ENCODE peak calls at places on chromosome 2, in nine cellular contexts. E, J, Y, N, O, Z, F, P and Q are unnamed samples.

GRCh38 chr2:82258151-82258550 is 1953.6 kb upstream of the LRRTM1 start:
- DNase-seq in E (no peak), J (no peak), Y (no peak), N (no peak), O (no peak), Z (no peak), F (no peak), P (no peak), Q (no peak)

GRCh38 chr2:73080321-73081131 is 9.0 kb upstream of the SFXN5 start:
- DNase-seq in E (no peak), J (no peak), Y (no peak), N (no peak), O (no peak), Z (no peak), F (no peak), P (no peak), Q (no peak)

GRCh38 chr2:100418563-100418962 is 1.1 kb upstream of the CHST10 start:
- DNase-seq in E (no peak), J (no peak), Y (no peak), N (no peak), O (no peak), Z (no peak), F (no peak), P (no peak), Q (no peak)

GRCh38 chr2:188978291-188979081 is 4.3 kb downstream of the COL3A1 start:
- DNase-seq in E (no peak), J (peak), Y (peak), N (no peak), O (no peak), Z (peak), F (peak), P (no peak), Q (no peak)

GRCh38 chr2:54308782-54309181 is 52.8 kb upstream of the TSPYL6 start:
- DNase-seq in E (no peak), J (no peak), Y (no peak), N (no peak), O (no peak), Z (no peak), F (no peak), P (no peak), Q (no peak)

GRCh38 chr2:119910566-119910965 is 102.3 kb upstream of the EPB41L5 start:
- DNase-seq in E (no peak), J (no peak), Y (no peak), N (no peak), O (no peak), Z (no peak), F (no peak), P (no peak), Q (no peak)

GRCh38 chr2:55232863-55233657 is 572 bp downstream of the RPS27A start:
- DNase-seq in E (peak), J (peak), Y (peak), N (no peak), O (peak), Z (peak), F (peak), P (no peak), Q (no peak)

GRCh38 chr2:171160119-171160629 is 519 bp downstream of the TLK1 start:
- DNase-seq in E (peak), J (peak), Y (peak), N (peak), O (peak), Z (peak), F (peak), P (peak), Q (no peak)

GRCh38 chr2:45435316-45435715 is 175.8 kb downstream of the SRBD1 start:
- DNase-seq in E (no peak), J (no peak), Y (no peak), N (no peak), O (no peak), Z (peak), F (peak), P (no peak), Q (peak)

GRCh38 chr2:41854227-41854626 is 193.6 kb upstream of the PKDCC start:
- DNase-seq in E (no peak), J (no peak), Y (no peak), N (no peak), O (no peak), Z (peak), F (peak), P (no peak), Q (no peak)

GRCh38 chr2:156935611-156936010 is 321.9 kb upstream of the GALNT5 start:
- DNase-seq in E (no peak), J (no peak), Y (no peak), N (no peak), O (no peak), Z (no peak), F (no peak), P (no peak), Q (no peak)

GRCh38 chr2:44429034-44429433 is 67.3 kb downstream of the CAMKMT start:
- DNase-seq in E (no peak), J (no peak), Y (no peak), N (no peak), O (no peak), Z (peak), F (peak), P (no peak), Q (peak)

GRCh38 chr2:60873381-60873780 is 8.0 kb upstream of the REL start:
- DNase-seq in E (no peak), J (no peak), Y (no peak), N (no peak), O (no peak), Z (no peak), F (no peak), P (no peak), Q (no peak)

GRCh38 chr2:197011777-197012641 is 85.5 kb upstream of the PGAP1 start:
- DNase-seq in E (peak), J (peak), Y (peak), N (no peak), O (no peak), Z (peak), F (peak), P (no peak), Q (no peak)

GRCh38 chr2:47271054-47272000 is 116.2 kb upstream of the STPG4 start:
- DNase-seq in E (no peak), J (no peak), Y (no peak), N (no peak), O (no peak), Z (no peak), F (no peak), P (no peak), Q (no peak)

GRCh38 chr2:19863303-19864041 is 38.3 kb downstream of the TTC32 start:
- DNase-seq in E (peak), J (peak), Y (peak), N (no peak), O (peak), Z (peak), F (peak), P (peak), Q (no peak)

GRCh38 chr2:201960300-201960699 is 73.4 kb upstream of the FZD7 start:
- DNase-seq in E (no peak), J (no peak), Y (no peak), N (no peak), O (no peak), Z (no peak), F (no peak), P (no peak), Q (no peak)

GRCh38 chr2:112692496-112692911 is 28.3 kb upstream of the NT5DC4 start:
- DNase-seq in E (no peak), J (peak), Y (no peak), N (peak), O (peak), Z (peak), F (peak), P (no peak), Q (peak)

GRCh38 chr2:76953733-76954347 is 568.3 kb downstream of the LRRTM4 start:
- DNase-seq in E (peak), J (peak), Y (peak), N (no peak), O (no peak), Z (peak), F (peak), P (peak), Q (peak)

GRCh38 chr2:73031725-73032701 is 39.5 kb downstream of the SFXN5 start:
- DNase-seq in E (peak), J (no peak), Y (no peak), N (no peak), O (no peak), Z (no peak), F (no peak), P (no peak), Q (no peak)

GRCh38 chr2:26637811-26638310 is 3.3 kb downstream of the CIB4 start:
- DNase-seq in E (no peak), J (no peak), Y (no peak), N (no peak), O (no peak), Z (no peak), F (no peak), P (no peak), Q (no peak)

GRCh38 chr2:225400060-225400511 is 576 bp downstream of the NYAP2 start:
- DNase-seq in E (peak), J (peak), Y (peak), N (no peak), O (no peak), Z (peak), F (peak), P (peak), Q (peak)

GRCh38 chr2:151767536-151767935 is 33.3 kb upstream of the NEB start:
- DNase-seq in E (no peak), J (no peak), Y (no peak), N (no peak), O (no peak), Z (peak), F (peak), P (no peak), Q (no peak)

GRCh38 chr2:219417374-219417773 is 803 bp upstream of the DES start:
- DNase-seq in E (no peak), J (no peak), Y (peak), N (no peak), O (no peak), Z (no peak), F (no peak), P (no peak), Q (no peak)

GRCh38 chr2:100106460-100106859 is 35.9 kb downstream of the AFF3 start:
- DNase-seq in E (no peak), J (peak), Y (no peak), N (no peak), O (no peak), Z (peak), F (no peak), P (no peak), Q (no peak)

GRCh38 chr2:236715511-236715961 is 145.9 kb downstream of the ACKR3 start:
- DNase-seq in E (no peak), J (no peak), Y (no peak), N (no peak), O (no peak), Z (no peak), F (peak), P (peak), Q (no peak)

GRCh38 chr2:60832621-60833020 is 48.8 kb upstream of the REL start:
- DNase-seq in E (no peak), J (no peak), Y (no peak), N (no peak), O (no peak), Z (no peak), F (no peak), P (no peak), Q (no peak)

GRCh38 chr2:150676747-150677382 is 189.4 kb upstream of the RND3 start:
- DNase-seq in E (no peak), J (no peak), Y (no peak), N (no peak), O (no peak), Z (no peak), F (no peak), P (no peak), Q (no peak)

GRCh38 chr2:150679456-150680120 is 192.1 kb upstream of the RND3 start:
- DNase-seq in E (no peak), J (no peak), Y (no peak), N (no peak), O (no peak), Z (peak), F (peak), P (no peak), Q (no peak)

GRCh38 chr2:150686391-150686790 is 198.9 kb upstream of the RND3 start:
- DNase-seq in E (no peak), J (no peak), Y (no peak), N (no peak), O (no peak), Z (peak), F (peak), P (no peak), Q (no peak)

GRCh38 chr2:150677561-150677960 is 190.1 kb upstream of the RND3 start:
- DNase-seq in E (no peak), J (no peak), Y (no peak), N (no peak), O (no peak), Z (no peak), F (no peak), P (no peak), Q (no peak)

DNA sequence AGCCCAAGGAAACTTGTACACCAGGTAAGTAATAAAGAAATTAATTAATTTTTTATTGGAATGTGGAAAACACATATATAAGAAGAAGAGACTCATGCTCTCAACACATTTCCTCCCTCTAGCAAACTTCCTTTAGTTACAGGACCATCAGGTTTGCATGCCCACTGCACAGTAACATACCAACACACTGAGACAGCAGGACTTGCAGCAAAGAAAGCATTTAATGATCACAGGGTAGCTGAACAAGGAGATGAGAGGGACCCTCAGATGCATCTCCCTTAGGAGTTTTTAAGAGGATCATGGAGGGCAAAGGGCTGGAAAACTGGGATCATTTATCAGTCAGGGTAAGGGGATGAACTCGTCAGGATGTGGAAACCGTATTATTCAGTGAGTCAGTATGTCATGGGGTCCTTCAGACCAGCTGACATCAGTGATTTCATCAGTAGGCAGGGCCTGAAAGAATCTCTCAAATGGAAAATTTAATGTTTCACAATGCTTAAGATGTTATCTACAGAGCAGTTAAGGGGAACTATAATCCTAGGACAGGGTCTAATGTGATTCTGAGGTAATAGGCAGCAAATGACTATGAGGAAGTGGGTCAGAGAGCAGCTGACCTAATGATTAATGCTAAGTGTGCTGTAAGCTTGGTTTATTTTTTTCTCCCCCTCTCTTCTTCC is 193.8 kb upstream of the RND3 start:
- DNase-seq in E (no peak), J (no peak), Y (no peak), N (no peak), O (no peak), Z (peak), F (peak), P (no peak), Q (peak)
- H3K27ac ChIP-seq in E (no peak), J (no peak), Y (no peak), N (peak), O (no peak), Z (peak), F (peak), P (no peak), Q (peak)

DNA sequence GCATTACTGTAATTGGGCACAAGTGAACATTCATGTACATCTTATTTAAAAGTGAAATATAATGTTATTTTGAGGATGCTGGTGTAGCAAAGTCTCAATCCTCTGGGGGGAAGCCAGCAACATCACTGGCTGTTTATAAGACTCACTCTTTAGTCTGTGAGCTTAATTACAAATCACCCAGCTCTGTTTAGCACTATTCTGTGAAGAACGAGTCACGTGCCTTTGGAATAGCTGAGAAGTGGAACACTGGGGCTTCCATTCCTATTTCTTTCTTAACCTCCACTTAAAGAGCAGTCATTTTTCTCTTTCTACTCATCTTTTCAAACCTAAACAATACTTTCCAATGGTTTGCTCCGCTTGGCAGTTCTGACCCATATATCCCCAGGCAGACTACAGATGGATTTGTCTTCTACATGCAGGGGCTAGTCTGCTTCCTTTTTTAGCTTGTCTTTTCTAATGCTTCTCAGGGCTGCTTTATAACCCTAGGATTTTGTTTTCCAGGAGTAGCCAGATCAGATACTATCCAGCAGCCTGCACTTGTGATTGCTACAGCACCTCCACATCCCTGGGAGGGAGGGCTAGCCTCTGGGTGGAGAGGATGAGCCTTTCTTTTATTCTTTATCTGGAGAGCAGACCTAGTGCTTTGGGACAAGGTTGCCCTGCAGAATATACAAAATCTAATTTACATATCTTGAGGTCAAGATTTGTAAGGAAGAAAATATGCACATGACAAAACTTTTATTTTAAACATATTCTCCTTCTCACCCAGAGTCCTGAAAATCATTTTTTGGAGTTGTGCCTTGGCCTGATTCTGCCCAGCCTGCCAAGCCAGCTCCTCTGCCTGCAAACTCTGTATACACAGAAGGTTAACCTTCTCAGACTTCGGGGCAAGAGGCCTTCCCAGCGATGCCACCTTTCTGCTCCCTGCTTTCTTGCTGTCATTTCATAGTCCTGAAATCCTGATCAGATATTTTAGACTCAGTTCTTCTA is 95.5 kb upstream of the CAVIN2 start:
- DNase-seq in E (no peak), J (no peak), Y (no peak), N (no peak), O (no peak), Z (peak), F (peak), P (no peak), Q (peak)
- H3K27ac ChIP-seq in E (no peak), J (no peak), Y (no peak), N (no peak), O (no peak), Z (peak), F (no peak), P (peak), Q (peak)

GRCh38 chr2:232875256-232876070 is 5.4 kb downstream of the SNORC start:
- DNase-seq in E (no peak), J (peak), Y (no peak), N (no peak), O (no peak), Z (no peak), F (no peak), P (no peak), Q (no peak)
- H3K27ac ChIP-seq in E (no peak), J (peak), Y (no peak), N (no peak), O (no peak), Z (no peak), F (no peak), P (no peak), Q (no peak)

DNA sequence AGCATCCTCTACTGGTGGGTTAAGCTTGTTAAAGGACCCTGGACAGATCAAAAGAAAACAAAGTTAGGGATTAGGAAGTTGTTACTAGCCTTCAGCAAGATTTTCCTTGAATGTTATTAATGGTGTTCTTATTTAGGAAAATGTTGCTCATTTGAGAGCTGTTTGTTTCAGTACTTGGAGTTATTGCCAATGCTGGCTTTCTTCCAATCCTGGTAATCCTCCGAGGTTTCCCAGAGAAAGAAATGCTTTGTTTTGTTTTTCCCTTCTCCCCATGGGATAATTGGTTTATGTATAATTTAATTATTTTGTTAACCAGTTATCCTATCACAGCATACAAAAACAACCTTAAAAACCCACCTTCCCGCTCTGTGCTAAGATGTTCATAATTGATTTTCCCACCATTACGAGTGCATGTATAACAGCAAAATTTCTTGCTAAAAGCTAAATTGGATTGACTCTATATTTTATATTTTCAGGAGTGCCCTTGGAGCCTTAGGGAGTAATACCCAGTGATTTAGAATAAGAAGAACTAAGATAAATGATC is 79.8 kb downstream of the MGAT5 start:
- DNase-seq in E (no peak), J (no peak), Y (peak), N (no peak), O (no peak), Z (no peak), F (peak), P (no peak), Q (no peak)
- H3K27ac ChIP-seq in E (no peak), J (no peak), Y (no peak), N (no peak), O (no peak), Z (no peak), F (no peak), P (no peak), Q (no peak)

DNA sequence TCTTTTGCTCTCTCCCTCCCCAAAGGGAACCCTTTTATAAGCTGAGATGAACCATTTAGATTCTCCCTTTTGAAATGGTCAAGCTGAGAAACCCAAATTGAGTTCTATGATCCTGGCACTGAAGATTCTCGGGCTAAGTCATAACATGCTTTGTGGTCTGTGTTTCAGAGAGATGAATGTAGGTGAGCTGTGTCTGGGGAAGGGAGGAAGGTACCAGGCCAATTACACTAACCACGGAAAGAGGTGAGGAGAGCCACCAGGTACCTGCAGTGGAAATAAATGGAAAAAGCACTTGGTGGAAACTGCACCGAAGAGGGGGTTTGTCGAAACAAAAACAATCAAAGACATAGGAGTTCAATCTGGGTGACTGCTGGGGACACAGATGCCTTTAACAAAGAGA is 996 bp upstream of the MRPL44 start:
- DNase-seq in E (no peak), J (no peak), Y (no peak), N (no peak), O (no peak), Z (no peak), F (no peak), P (no peak), Q (no peak)
- H3K27ac ChIP-seq in E (no peak), J (peak), Y (peak), N (peak), O (no peak), Z (no peak), F (peak), P (no peak), Q (no peak)